ENCODE peak calls at places on chromosomes 12 and 14, in ten cellular contexts. A is uterus, Q is mammary epithelial cell, X is tibial nerve, U is pancreas, V is RWPE1, B is GM23248, L is gastrocnemius medialis, H is endodermal cell, S is PC-3. F is an unnamed sample.

GRCh38 chr12:46401703-46402102 is 29.1 kb upstream of the SLC38A2 start:
- DNase-seq in U (peak; percentile 26), Q (no peak), H (peak; percentile 75), S (no peak), B (peak; percentile 82), A (peak; percentile 71), X (no peak), L (no peak), V (no peak), F (no peak)

GRCh38 chr14:79554816-79555215 is 656.5 kb downstream of the DIO2 start:
- DNase-seq in U (no peak), H (no peak), L (no peak), V (no peak), B (no peak), A (no peak), X (no peak), S (no peak), Q (no peak), F (no peak)

GRCh38 chr14:55221186-55221585 is 29.8 kb upstream of the DLGAP5 start:
- DNase-seq in V (peak; percentile 23), U (no peak), X (no peak), A (no peak), B (peak; percentile 67), S (peak; percentile 86), Q (peak; percentile 76), L (no peak), H (no peak), F (no peak)

GRCh38 chr12:58408516-58408915 is 467.1 kb downstream of the ATP23 start:
- DNase-seq in A (peak; percentile 13), X (no peak), U (no peak), H (no peak), L (no peak), V (no peak), Q (no peak), S (no peak), B (peak; percentile 54), F (no peak)

GRCh38 chr14:54440454-54440853 is 720 bp downstream of the CNIH1 start:
- DNase-seq in V (no peak), U (no peak), A (no peak), B (peak; percentile 39), L (no peak), X (no peak), H (no peak), S (no peak), Q (no peak), F (no peak)

GRCh38 chr12:127716181-127716580 is 550.8 kb upstream of the TMEM132C start:
- DNase-seq in U (no peak), X (no peak), L (no peak), Q (no peak), B (no peak), V (no peak), H (no peak), A (no peak), S (no peak), F (no peak)

GRCh38 chr14:70555890-70556289 is 21.1 kb upstream of the ADAM20 start:
- DNase-seq in V (no peak), H (peak; percentile 36), S (no peak), L (no peak), B (peak; percentile 55), A (no peak), X (no peak), Q (peak; percentile 63), U (peak; percentile 59), F (no peak)

GRCh38 chr12:88578821-88579518 is 1.3 kb downstream of the KITLG start:
- DNase-seq in X (peak; percentile 13), Q (peak; percentile 52), A (no peak), B (peak; percentile 60), H (peak; percentile 85), L (no peak), S (peak; percentile 57), V (peak; percentile 69), U (no peak), F (no peak)

GRCh38 chr12:9066755-9067433 is 48.8 kb downstream of the A2M start:
- DNase-seq in X (no peak), Q (peak; percentile 12), V (peak; percentile 26), A (no peak), H (no peak), B (peak; percentile 14), U (no peak), L (no peak), S (no peak), F (no peak)

GRCh38 chr12:9066183-9066623 is 49.5 kb downstream of the A2M start:
- DNase-seq in X (no peak), U (peak; percentile 59), A (no peak), V (no peak), B (no peak), Q (no peak), L (no peak), S (no peak), H (no peak), F (no peak)

GRCh38 chr12:9065607-9065856 is 50.2 kb downstream of the A2M start:
- DNase-seq in S (no peak), H (no peak), X (no peak), U (no peak), B (no peak), Q (no peak), L (no peak), A (no peak), V (no peak), F (no peak)

GRCh38 chr12:9064201-9064814 is 51.4 kb downstream of the A2M start:
- DNase-seq in X (peak; percentile 55), B (peak; percentile 74), L (peak; percentile 45), U (peak; percentile 88), A (peak; percentile 48), V (peak; percentile 47), H (peak; percentile 92), S (peak; percentile 59), Q (peak; percentile 62), F (peak; percentile 72)

DNA sequence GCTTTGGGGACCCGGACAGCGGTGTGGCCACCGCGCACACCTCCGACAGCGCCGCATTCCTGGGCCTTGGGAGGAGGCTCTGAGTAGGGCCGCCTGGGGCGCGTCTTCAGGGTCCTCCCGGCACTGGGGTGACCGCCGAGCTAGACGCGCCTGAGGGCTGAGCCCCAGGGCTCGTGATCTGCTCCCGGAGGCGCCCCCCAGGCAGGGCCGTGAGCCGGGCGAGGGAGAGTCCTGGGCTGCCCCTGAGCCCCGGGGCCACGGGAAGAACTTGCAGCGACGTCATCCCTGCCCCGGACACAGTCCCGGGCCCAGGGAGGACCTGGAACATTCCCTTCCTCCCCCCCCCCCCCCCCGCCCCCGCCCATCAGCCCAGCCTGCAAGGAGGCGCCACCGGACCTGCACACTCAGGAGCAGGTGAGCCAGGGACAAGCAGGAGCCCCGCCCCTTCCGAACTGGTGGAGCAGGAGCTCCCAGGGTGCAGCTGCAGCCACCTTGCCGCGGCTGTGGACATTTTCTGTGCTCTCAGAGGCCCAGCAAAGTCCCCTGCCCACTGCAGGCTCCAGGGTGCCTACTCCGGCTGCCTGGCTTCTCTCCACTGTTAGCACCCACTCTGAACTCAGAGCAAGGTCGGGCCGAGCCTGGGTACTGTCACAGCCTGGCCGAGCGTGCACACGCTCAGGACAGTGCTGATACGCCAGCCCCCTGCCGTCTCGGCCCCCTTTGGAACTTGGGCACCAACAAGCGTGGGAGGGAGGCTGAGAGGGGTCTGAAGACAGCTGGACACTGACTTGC is 50.7 kb downstream of the A2M start:
- DNase-seq in V (peak; percentile 79), U (peak; percentile 97), H (peak; percentile 99), Q (peak; percentile 30), B (peak; percentile 62), S (peak; percentile 67), X (peak; percentile 47), A (peak; percentile 73), L (peak; percentile 50), F (peak; percentile 40)
- H3K27ac ChIP-seq in V (peak overlapping the region; percentile 47), U (peak overlapping the region; percentile 100), H (peak overlapping the region; percentile 68), Q (peak overlapping the region; percentile 80), B (peak overlapping the region; percentile 2), S (peak overlapping the region; percentile 58), X (peak overlapping the region; percentile 99), A (peak overlapping the region; percentile 98), L (peak overlapping the region; percentile 87), F (peak overlapping the region; percentile 91)

DNA sequence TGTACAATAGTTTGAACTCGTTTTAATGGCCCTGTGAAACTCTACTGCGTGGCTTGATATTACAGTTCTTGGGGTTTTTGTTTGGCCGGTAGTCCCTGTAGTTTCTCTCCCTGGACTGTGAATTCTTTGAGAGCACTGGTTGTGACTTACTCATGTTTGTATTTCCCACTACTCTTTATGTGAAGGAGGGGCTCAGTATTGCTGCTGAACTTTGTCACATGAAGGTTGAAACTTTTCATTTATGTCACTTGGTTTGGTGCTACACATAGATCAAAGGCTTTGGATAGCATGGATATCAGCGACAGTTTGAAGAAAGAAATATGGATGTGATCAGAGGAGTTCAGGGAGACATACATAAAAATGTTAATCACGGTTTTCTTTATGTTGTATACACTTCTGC is 1.5 kb upstream of the POU6F1 start:
- DNase-seq in X (no peak), H (no peak), L (no peak), Q (no peak), A (no peak), V (no peak), U (no peak), S (no peak), B (no peak), F (no peak)
- H3K27ac ChIP-seq in X (peak overlapping the region; percentile 99), H (no peak overlapping the region), L (peak overlapping the region; percentile 98), Q (no peak overlapping the region), A (peak overlapping the region; percentile 99), V (no peak overlapping the region), U (peak overlapping the region; percentile 97), S (no peak overlapping the region), B (no peak overlapping the region), F (peak overlapping the region; percentile 97)

GRCh38 chr12:114406326-114407033 is 536 bp upstream of the TBX5 start:
- DNase-seq in H (peak; percentile 53), S (no peak), B (peak; percentile 87), Q (no peak), X (no peak), A (no peak), L (no peak), V (no peak), U (no peak), F (no peak)

GRCh38 chr12:114407034-114407420 is 1.1 kb upstream of the TBX5 start:
- DNase-seq in S (no peak), Q (no peak), L (no peak), A (no peak), B (peak; percentile 53), U (no peak), X (no peak), H (peak; percentile 55), V (no peak), F (no peak)

GRCh38 chr12:114404451-114405198 is 1.3 kb downstream of the TBX5 start:
- DNase-seq in U (no peak), H (peak; percentile 77), B (peak; percentile 62), A (no peak), L (no peak), V (no peak), X (no peak), S (no peak), Q (no peak), F (no peak)

GRCh38 chr12:114405199-114405448 is 820 bp downstream of the TBX5 start:
- DNase-seq in U (no peak), B (peak; percentile 54), S (no peak), Q (no peak), A (no peak), H (no peak), L (no peak), X (no peak), V (no peak), F (no peak)

DNA sequence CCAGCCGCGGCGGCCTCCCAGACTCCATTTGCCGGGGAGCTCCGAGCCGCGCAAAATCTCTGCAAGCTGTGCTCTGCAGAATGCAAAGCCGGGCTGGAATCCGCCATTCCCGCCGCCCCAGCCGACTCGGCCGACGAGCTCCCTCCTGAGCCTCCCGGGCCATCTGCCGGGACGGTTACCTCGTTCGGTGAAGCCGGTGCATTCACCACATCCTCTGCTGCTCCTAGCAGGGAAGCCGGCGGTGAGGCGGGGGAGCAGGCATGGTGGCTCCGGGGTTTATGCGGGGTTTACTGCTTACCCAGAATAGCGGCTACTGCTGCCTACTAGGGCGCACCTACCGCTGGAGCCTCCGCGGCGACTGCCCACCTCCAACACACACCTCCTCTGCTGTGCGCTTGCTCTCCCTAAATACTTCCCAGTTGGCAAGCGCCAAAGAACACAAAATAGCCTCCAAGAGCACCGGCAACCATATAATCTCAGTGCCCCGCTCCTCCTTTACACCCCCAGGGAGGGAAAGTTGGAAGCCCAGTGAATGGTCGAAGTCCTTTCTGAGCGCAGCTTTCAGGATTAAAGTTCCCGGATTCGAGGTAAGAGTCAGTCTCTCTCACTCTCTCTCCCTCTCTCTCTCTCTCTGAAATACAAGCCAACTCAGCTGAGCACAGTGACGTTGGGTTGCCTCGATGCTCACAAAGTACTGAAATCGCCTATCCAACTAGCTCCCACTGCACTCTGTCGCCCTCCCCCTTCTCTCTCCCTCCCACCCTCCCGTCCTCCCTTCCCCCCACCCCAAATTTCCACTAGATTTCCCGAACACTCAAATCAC is at the start of gene TBX5:
- DNase-seq in A (no peak), X (no peak), S (no peak), U (no peak), Q (no peak), L (no peak), H (peak; percentile 88), B (peak; percentile 87), V (no peak), F (no peak)
- H3K27ac ChIP-seq in A (no peak within 1 kb of the TSS), X (no peak within 1 kb of the TSS), S (no peak within 1 kb of the TSS), U (no peak within 1 kb of the TSS), Q (no peak within 1 kb of the TSS), L (no peak within 1 kb of the TSS), H (no peak within 1 kb of the TSS), B (peak within 1 kb of the TSS; percentile 95), V (no peak within 1 kb of the TSS), F (no peak within 1 kb of the TSS)

GRCh38 chr14:100406505-100407131 is 83.5 kb downstream of the SLC25A47 start:
- DNase-seq in H (no peak), L (no peak), U (no peak), Q (peak; percentile 65), B (peak; percentile 27), V (peak; percentile 36), A (no peak), S (peak; percentile 13), X (peak; percentile 12), F (no peak)
- H3K27ac ChIP-seq in H (no peak overlapping the region), L (no peak overlapping the region), U (peak overlapping the region; percentile 77), Q (peak overlapping the region; percentile 0), B (no peak overlapping the region), V (peak overlapping the region; percentile 73), A (no peak overlapping the region), S (peak overlapping the region; percentile 4), X (no peak overlapping the region), F (no peak overlapping the region)